ENCODE peak calls at places on chromosomes 6 and 20, in four cellular contexts. H is H1, W is IMR-90, C is mesendoderm. D is an unnamed sample.

GRCh38 chr20:22093122-22093521 is 387.7 kb downstream of the PAX1 start:
- DNase-seq in H (no peak), W (no peak), C (no peak), D (no peak)

GRCh38 chr6:70371454-70372105 is 41.7 kb upstream of the FAM135A start:
- DNase-seq in H (no peak), W (peak), C (peak), D (no peak)

GRCh38 chr6:3517350-3517749 is 60.5 kb upstream of the SLC22A23 start:
- DNase-seq in H (no peak), W (peak), C (no peak), D (no peak)

GRCh38 chr20:47181056-47181862 is 175.2 kb downstream of the ZMYND8 start:
- DNase-seq in H (no peak), W (peak), C (peak), D (peak)

GRCh38 chr6:140064371-140064770 is 689.9 kb upstream of the CITED2 start:
- DNase-seq in H (no peak), W (no peak), C (no peak), D (no peak)

GRCh38 chr20:10524034-10524476 is 89.0 kb downstream of the SLX4IP start:
- DNase-seq in H (peak), W (peak), C (peak), D (peak)

GRCh38 chr6:28673800-28674671 is 148.4 kb downstream of the GPX5 start:
- DNase-seq in H (peak), W (peak), C (peak), D (peak)

GRCh38 chr20:54848984-54849538 is 373.7 kb downstream of the DOK5 start:
- DNase-seq in H (no peak), W (no peak), C (no peak), D (no peak)

GRCh38 chr20:34299925-34300806 is 3.0 kb downstream of the AHCY start:
- DNase-seq in H (no peak), W (peak), C (no peak), D (no peak)

GRCh38 chr20:62668441-62669027 is 26.2 kb downstream of the SLCO4A1 start:
- DNase-seq in H (peak), W (peak), C (peak), D (peak)

GRCh38 chr6:46932526-46932925 is 10.8 kb upstream of the ADGRF5 start:
- DNase-seq in H (no peak), W (no peak), C (no peak), D (no peak)

GRCh38 chr6:1901556-1901955 is 291.8 kb downstream of the FOXC1 start:
- DNase-seq in H (no peak), W (peak), C (no peak), D (no peak)

GRCh38 chr6:141561154-141561553 is 571.6 kb upstream of the GJE1 start:
- DNase-seq in H (no peak), W (no peak), C (no peak), D (no peak)

GRCh38 chr20:23878787-23879186 is 761 bp downstream of the CST5 start:
- DNase-seq in H (no peak), W (no peak), C (no peak), D (no peak)

GRCh38 chr6:132950556-132950955 is 136.2 kb downstream of the RPS12 start:
- DNase-seq in H (no peak), W (no peak), C (no peak), D (no peak)
- H4K5ac ChIP-seq in H (no peak), W (no peak), C (no peak), D (no peak)

DNA sequence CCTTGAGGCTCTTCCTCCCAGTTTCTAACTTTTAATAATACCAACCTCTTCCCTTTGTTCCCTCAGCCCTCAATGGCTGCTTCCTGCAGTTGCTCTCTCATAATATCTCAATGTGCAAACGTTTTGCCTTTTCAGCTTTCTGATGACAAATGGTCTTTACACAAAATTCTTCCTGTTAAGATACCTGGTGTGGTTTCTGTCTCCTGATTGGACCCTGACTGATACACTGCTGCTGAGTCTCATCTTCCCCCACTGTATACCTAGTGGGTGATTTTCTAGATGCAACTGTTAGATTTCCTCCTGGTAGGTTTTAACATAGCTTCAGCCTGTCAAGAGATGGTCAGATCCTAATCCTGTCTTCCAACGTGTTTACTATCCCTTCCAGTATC is 147.9 kb upstream of the TOP1 start:
- DNase-seq in H (no peak), W (no peak), C (no peak), D (no peak)
- H3K18ac ChIP-seq in H (no peak), W (no peak), C (no peak), D (no peak)

GRCh38 chr6:117711369-117711768 is 36.1 kb downstream of the NUS1 start:
- DNase-seq in H (no peak), W (no peak), C (peak), D (no peak)
- H4K5ac ChIP-seq in H (no peak), W (no peak), C (no peak), D (no peak)

GRCh38 chr6:56024931-56025330 is 149.5 kb upstream of the BMP5 start:
- DNase-seq in H (no peak), W (no peak), C (no peak), D (no peak)

GRCh38 chr6:56023829-56024228 is 148.4 kb upstream of the BMP5 start:
- DNase-seq in H (no peak), W (no peak), C (no peak), D (no peak)

GRCh38 chr6:56019973-56020372 is 144.6 kb upstream of the BMP5 start:
- DNase-seq in H (no peak), W (peak), C (no peak), D (no peak)

GRCh38 chr6:56021943-56022342 is 146.6 kb upstream of the BMP5 start:
- DNase-seq in H (no peak), W (no peak), C (peak), D (peak)

GRCh38 chr6:56022678-56023077 is 147.3 kb upstream of the BMP5 start:
- DNase-seq in H (no peak), W (no peak), C (no peak), D (no peak)
- H3K18ac ChIP-seq in H (no peak), W (no peak), C (no peak), D (no peak)

GRCh38 chr20:13148402-13148801 is 72.7 kb upstream of the ISM1 start:
- DNase-seq in H (no peak), W (no peak), C (no peak), D (no peak)
- H4K5ac ChIP-seq in H (no peak), W (no peak), C (no peak), D (no peak)

DNA sequence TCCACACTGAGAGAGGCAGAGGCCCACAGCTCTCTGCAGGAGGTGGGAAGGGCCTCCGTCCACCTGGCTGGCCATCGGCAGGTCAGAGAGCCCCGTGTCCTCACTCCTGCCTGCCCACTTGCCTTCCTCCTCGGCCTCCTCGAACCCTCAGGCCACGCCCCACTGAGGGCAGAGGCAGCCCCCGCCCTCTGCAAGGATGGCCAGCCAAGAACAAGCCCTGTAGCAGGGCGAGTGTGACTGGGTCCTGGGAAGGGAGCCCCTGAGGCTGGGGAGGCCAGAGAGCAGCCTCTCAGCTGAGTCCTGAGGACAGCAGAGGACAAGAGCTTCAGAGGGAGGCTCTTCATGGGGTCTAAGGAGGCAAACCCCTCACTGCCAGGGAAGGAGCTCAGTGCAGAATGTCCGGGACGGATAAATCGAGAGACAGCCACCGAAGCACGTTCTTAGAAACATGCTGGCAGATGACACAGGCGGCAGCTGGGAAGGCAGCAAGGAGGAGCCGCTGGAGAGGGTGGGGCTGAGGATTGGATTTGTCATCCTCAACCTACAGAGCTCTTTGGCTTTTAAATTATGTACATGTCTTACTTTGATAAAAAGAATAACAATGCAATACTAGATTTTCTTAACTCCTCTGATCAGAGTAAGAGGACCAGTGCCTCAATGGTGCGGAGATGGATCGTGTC is 53.2 kb downstream of the GNAS-AS1 start:
- DNase-seq in H (no peak), W (no peak), C (no peak), D (no peak)
- H3K18ac ChIP-seq in H (peak), W (no peak), C (no peak), D (no peak)

DNA sequence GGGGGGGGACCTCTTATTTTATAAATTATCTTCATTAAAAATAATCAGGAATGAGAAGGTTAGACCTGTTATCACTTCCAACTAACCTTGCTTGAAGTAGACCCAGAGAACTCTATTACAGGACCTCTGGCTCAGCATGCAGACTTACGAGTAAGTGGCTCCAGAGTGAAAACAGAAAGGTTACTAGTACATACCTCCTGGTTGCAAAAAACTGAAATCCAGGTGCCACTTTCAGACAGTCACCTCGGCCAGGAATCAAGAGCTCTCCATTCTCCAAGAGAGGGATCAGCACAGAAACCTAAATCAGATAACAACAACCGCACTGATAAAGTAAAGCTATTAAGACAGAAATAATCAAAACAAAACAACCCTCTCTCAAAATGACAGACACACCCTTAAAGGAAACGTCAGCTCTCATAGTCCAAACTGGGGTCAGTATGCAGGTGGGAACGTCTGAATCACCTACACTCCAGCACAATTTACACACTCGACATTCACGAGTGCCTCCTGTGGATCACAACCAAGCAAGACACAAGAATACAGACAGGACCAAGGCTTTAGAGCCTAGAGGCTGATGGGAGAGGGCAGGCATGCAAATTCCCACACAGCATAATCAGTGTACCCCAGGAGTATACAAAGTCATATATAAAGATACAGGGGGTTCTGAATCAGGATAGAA is 31.8 kb downstream of the MDN1 start:
- DNase-seq in H (no peak), W (no peak), C (no peak), D (no peak)
- H4K5ac ChIP-seq in H (no peak), W (no peak), C (no peak), D (no peak)

GRCh38 chr6:136294621-136295020 is 5.0 kb upstream of the BCLAF1 start:
- DNase-seq in H (no peak), W (no peak), C (no peak), D (no peak)

GRCh38 chr6:136289579-136290405 is at the start of gene BCLAF1:
- DNase-seq in H (peak), W (peak), C (peak), D (peak)

GRCh38 chr6:136288566-136289326 is 900 bp downstream of the BCLAF1 start:
- DNase-seq in H (peak), W (peak), C (peak), D (peak)

GRCh38 chr6:136289327-136289578 is 393 bp downstream of the BCLAF1 start:
- DNase-seq in H (peak), W (peak), C (peak), D (peak)

GRCh38 chr6:136290406-136291010 is 862 bp upstream of the BCLAF1 start:
- DNase-seq in H (peak), W (peak), C (peak), D (peak)
- H3K18ac ChIP-seq in H (peak), W (peak), C (peak), D (peak)

GRCh38 chr6:79878142-79878748 is 69.1 kb downstream of the ELOVL4 start:
- DNase-seq in H (no peak), W (no peak), C (no peak), D (no peak)
- H4K5ac ChIP-seq in H (no peak), W (no peak), C (no peak), D (no peak)

DNA sequence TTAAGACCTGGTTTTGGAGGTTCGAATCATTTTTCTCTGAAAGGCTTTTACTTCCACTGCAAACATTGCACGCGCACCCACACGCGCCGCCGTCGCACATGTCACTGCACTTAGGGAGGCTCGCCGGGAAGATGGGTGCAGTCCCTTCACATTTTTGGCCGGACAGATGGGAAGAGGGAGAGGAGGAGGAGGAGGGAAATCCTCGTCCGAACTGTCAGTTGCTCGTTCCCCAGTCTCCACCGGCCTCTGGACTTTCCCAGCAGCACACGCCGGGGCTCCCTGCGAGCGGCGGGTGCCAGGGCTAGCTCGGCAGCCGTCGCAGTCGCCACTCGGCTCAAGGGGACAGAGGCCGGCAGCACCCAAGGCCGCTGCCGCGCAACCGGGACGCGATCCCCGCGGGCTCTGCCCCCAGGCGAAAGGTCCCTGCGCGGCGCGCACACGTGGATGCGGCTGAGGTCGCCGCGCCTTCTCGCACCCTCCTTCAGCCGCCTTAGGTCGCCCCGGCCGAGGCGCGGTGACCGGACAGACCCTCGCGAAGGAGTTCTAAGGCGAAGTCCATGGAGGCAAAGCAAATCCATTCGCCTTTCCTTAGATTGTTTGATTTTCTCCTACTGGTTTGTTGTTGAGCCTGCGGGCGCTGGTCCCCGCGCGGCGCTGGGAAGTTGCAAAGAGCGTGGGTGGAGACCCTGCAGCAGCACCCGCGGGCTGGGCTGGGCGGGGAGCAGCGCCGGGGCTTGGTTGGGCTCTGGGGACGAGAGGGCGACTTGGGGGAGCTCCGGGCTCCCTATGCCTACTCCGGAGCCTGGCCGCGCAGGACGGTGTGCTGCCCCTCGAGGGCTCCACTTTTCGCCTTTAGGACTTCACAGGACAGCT is 1.2 kb downstream of the MYB start:
- DNase-seq in H (peak), W (no peak), C (peak), D (peak)
- H3K18ac ChIP-seq in H (peak), W (no peak), C (peak), D (no peak)

D was measured in H9.